ENCODE peak calls at places on chromosome 7, in six cellular contexts. One of them, this sample, is unnamed.

GRCh38 chr7:47513741-47514241 is 68.1 kb downstream of the TNS3 start:
- DNase-seq in NB4: no peak
- DNase-seq in Calu3: no peak
- DNase-seq in stimulated activated CD8-positive, alpha-beta memory T cell treated with anti-CD3 and anti-CD28 coated beads, Interleukin-12 subunit alpha, Interleukin-12 subunit beta, amount 100 ng/mL, for 4 hours: no peak
- DNase-seq in globus pallidus: no peak
- DNase-seq in KBM-7: no peak
- DNase-seq in this sample: no peak

GRCh38 chr7:98795741-98796493 is 73.9 kb downstream of the TMEM130 start:
- DNase-seq in NB4: peak
- DNase-seq in Calu3: no peak
- DNase-seq in stimulated activated CD8-positive, alpha-beta memory T cell treated with anti-CD3 and anti-CD28 coated beads, Interleukin-12 subunit alpha, Interleukin-12 subunit beta, amount 100 ng/mL, for 4 hours: no peak
- DNase-seq in globus pallidus: no peak
- DNase-seq in KBM-7: no peak
- DNase-seq in this sample: no peak

GRCh38 chr7:36291387-36292316 is 98.0 kb upstream of the ANLN start:
- DNase-seq in NB4: peak
- DNase-seq in Calu3: peak
- DNase-seq in stimulated activated CD8-positive, alpha-beta memory T cell treated with anti-CD3 and anti-CD28 coated beads, Interleukin-12 subunit alpha, Interleukin-12 subunit beta, amount 100 ng/mL, for 4 hours: peak
- DNase-seq in globus pallidus: peak
- DNase-seq in KBM-7: peak
- DNase-seq in this sample: peak

GRCh38 chr7:108384721-108385483 is 71.3 kb downstream of the NRCAM start:
- DNase-seq in NB4: peak
- DNase-seq in Calu3: no peak
- DNase-seq in stimulated activated CD8-positive, alpha-beta memory T cell treated with anti-CD3 and anti-CD28 coated beads, Interleukin-12 subunit alpha, Interleukin-12 subunit beta, amount 100 ng/mL, for 4 hours: no peak
- DNase-seq in globus pallidus: no peak
- DNase-seq in KBM-7: peak
- DNase-seq in this sample: peak

GRCh38 chr7:29288534-29289091 is 94.0 kb downstream of the CHN2 start:
- DNase-seq in NB4: no peak
- DNase-seq in Calu3: no peak
- DNase-seq in stimulated activated CD8-positive, alpha-beta memory T cell treated with anti-CD3 and anti-CD28 coated beads, Interleukin-12 subunit alpha, Interleukin-12 subunit beta, amount 100 ng/mL, for 4 hours: no peak
- DNase-seq in globus pallidus: peak
- DNase-seq in KBM-7: no peak
- DNase-seq in this sample: no peak

GRCh38 chr7:140062118-140062527 is 628 bp downstream of the PARP12 start:
- DNase-seq in NB4: peak
- DNase-seq in Calu3: no peak
- DNase-seq in stimulated activated CD8-positive, alpha-beta memory T cell treated with anti-CD3 and anti-CD28 coated beads, Interleukin-12 subunit alpha, Interleukin-12 subunit beta, amount 100 ng/mL, for 4 hours: peak
- DNase-seq in globus pallidus: peak
- DNase-seq in KBM-7: peak
- DNase-seq in this sample: peak

GRCh38 chr7:23285657-23286646 is 13.2 kb upstream of the MALSU1 start:
- DNase-seq in NB4: peak
- DNase-seq in Calu3: no peak
- DNase-seq in stimulated activated CD8-positive, alpha-beta memory T cell treated with anti-CD3 and anti-CD28 coated beads, Interleukin-12 subunit alpha, Interleukin-12 subunit beta, amount 100 ng/mL, for 4 hours: no peak
- DNase-seq in globus pallidus: no peak
- DNase-seq in KBM-7: no peak
- DNase-seq in this sample: no peak

GRCh38 chr7:78224923-78225322 is 426.4 kb downstream of the PHTF2 start:
- DNase-seq in NB4: no peak
- DNase-seq in Calu3: no peak
- DNase-seq in stimulated activated CD8-positive, alpha-beta memory T cell treated with anti-CD3 and anti-CD28 coated beads, Interleukin-12 subunit alpha, Interleukin-12 subunit beta, amount 100 ng/mL, for 4 hours: no peak
- DNase-seq in globus pallidus: no peak
- DNase-seq in KBM-7: no peak
- DNase-seq in this sample: no peak

GRCh38 chr7:43467406-43467805 is 115.5 kb upstream of the STK17A start:
- DNase-seq in NB4: no peak
- DNase-seq in Calu3: no peak
- DNase-seq in stimulated activated CD8-positive, alpha-beta memory T cell treated with anti-CD3 and anti-CD28 coated beads, Interleukin-12 subunit alpha, Interleukin-12 subunit beta, amount 100 ng/mL, for 4 hours: no peak
- DNase-seq in globus pallidus: no peak
- DNase-seq in KBM-7: no peak
- DNase-seq in this sample: no peak

GRCh38 chr7:102872460-102872859 is 40.3 kb upstream of the LRRC17 start:
- DNase-seq in NB4: no peak
- DNase-seq in Calu3: peak
- DNase-seq in stimulated activated CD8-positive, alpha-beta memory T cell treated with anti-CD3 and anti-CD28 coated beads, Interleukin-12 subunit alpha, Interleukin-12 subunit beta, amount 100 ng/mL, for 4 hours: no peak
- DNase-seq in globus pallidus: no peak
- DNase-seq in KBM-7: no peak
- DNase-seq in this sample: no peak

GRCh38 chr7:129952164-129952652 is 552 bp downstream of the UBE2H start:
- DNase-seq in NB4: peak
- DNase-seq in Calu3: peak
- DNase-seq in stimulated activated CD8-positive, alpha-beta memory T cell treated with anti-CD3 and anti-CD28 coated beads, Interleukin-12 subunit alpha, Interleukin-12 subunit beta, amount 100 ng/mL, for 4 hours: no peak
- DNase-seq in globus pallidus: peak
- DNase-seq in KBM-7: peak
- DNase-seq in this sample: no peak

GRCh38 chr7:84591897-84592296 is 397.3 kb upstream of the SEMA3A start:
- DNase-seq in NB4: no peak
- DNase-seq in Calu3: no peak
- DNase-seq in stimulated activated CD8-positive, alpha-beta memory T cell treated with anti-CD3 and anti-CD28 coated beads, Interleukin-12 subunit alpha, Interleukin-12 subunit beta, amount 100 ng/mL, for 4 hours: no peak
- DNase-seq in globus pallidus: no peak
- DNase-seq in KBM-7: no peak
- DNase-seq in this sample: no peak

GRCh38 chr7:106545275-106545674 is 115.7 kb downstream of the CCDC71L start:
- DNase-seq in NB4: no peak
- DNase-seq in Calu3: no peak
- DNase-seq in stimulated activated CD8-positive, alpha-beta memory T cell treated with anti-CD3 and anti-CD28 coated beads, Interleukin-12 subunit alpha, Interleukin-12 subunit beta, amount 100 ng/mL, for 4 hours: no peak
- DNase-seq in globus pallidus: no peak
- DNase-seq in KBM-7: no peak
- DNase-seq in this sample: no peak

This sample was measured in HuH-7.